ENCODE peak calls at places on chromosomes 11 and 22, in nine cellular contexts. One of them, this sample, is unnamed.

GRCh38 chr22:41596776-41597634 is 7.4 kb upstream of the PMM1 start:
- DNase-seq in left ventricle myocardium inferior: peak
- DNase-seq in A549: peak
- DNase-seq in adrenal gland: peak
- DNase-seq in astrocyte of the spinal cord: peak
- DNase-seq in fibroblast of pulmonary artery: peak
- DNase-seq in mucosa of descending colon: peak
- DNase-seq in colonic mucosa: peak
- DNase-seq in kidney epithelial cell: no peak
- DNase-seq in this sample: peak

GRCh38 chr11:128451651-128452470 is 135.5 kb downstream of the ETS1 start:
- DNase-seq in kidney epithelial cell: no peak
- DNase-seq in mucosa of descending colon: peak
- DNase-seq in astrocyte of the spinal cord: peak
- DNase-seq in fibroblast of pulmonary artery: peak
- DNase-seq in adrenal gland: peak
- DNase-seq in colonic mucosa: peak
- DNase-seq in left ventricle myocardium inferior: peak
- DNase-seq in A549: no peak
- DNase-seq in this sample: no peak

GRCh38 chr22:30552719-30553118 is 6.2 kb upstream of the SEC14L6 start:
- DNase-seq in colonic mucosa: no peak
- DNase-seq in astrocyte of the spinal cord: no peak
- DNase-seq in left ventricle myocardium inferior: no peak
- DNase-seq in adrenal gland: no peak
- DNase-seq in fibroblast of pulmonary artery: no peak
- DNase-seq in kidney epithelial cell: no peak
- DNase-seq in mucosa of descending colon: no peak
- DNase-seq in A549: no peak
- DNase-seq in this sample: no peak

GRCh38 chr22:30396871-30397655 is at the start of gene SEC14L2:
- DNase-seq in mucosa of descending colon: peak
- DNase-seq in astrocyte of the spinal cord: peak
- DNase-seq in A549: peak
- DNase-seq in adrenal gland: peak
- DNase-seq in colonic mucosa: peak
- DNase-seq in fibroblast of pulmonary artery: peak
- DNase-seq in kidney epithelial cell: no peak
- DNase-seq in left ventricle myocardium inferior: peak
- DNase-seq in this sample: peak

GRCh38 chr22:27004434-27004833 is 347.0 kb downstream of the MIAT start:
- DNase-seq in mucosa of descending colon: no peak
- DNase-seq in left ventricle myocardium inferior: no peak
- DNase-seq in kidney epithelial cell: no peak
- DNase-seq in adrenal gland: no peak
- DNase-seq in A549: no peak
- DNase-seq in colonic mucosa: no peak
- DNase-seq in astrocyte of the spinal cord: no peak
- DNase-seq in fibroblast of pulmonary artery: no peak
- DNase-seq in this sample: no peak

GRCh38 chr11:101128571-101129202 is 926 bp downstream of the PGR start:
- DNase-seq in fibroblast of pulmonary artery: no peak
- DNase-seq in A549: no peak
- DNase-seq in astrocyte of the spinal cord: no peak
- DNase-seq in left ventricle myocardium inferior: no peak
- DNase-seq in mucosa of descending colon: peak
- DNase-seq in colonic mucosa: no peak
- DNase-seq in adrenal gland: no peak
- DNase-seq in kidney epithelial cell: no peak
- DNase-seq in this sample: no peak

GRCh38 chr11:36436084-36436483 is 74.0 kb downstream of the TRAF6 start:
- DNase-seq in kidney epithelial cell: no peak
- DNase-seq in adrenal gland: peak
- DNase-seq in astrocyte of the spinal cord: no peak
- DNase-seq in colonic mucosa: no peak
- DNase-seq in left ventricle myocardium inferior: no peak
- DNase-seq in mucosa of descending colon: no peak
- DNase-seq in fibroblast of pulmonary artery: no peak
- DNase-seq in A549: no peak
- DNase-seq in this sample: no peak

GRCh38 chr11:41316726-41317125 is 142.7 kb downstream of the LRRC4C start:
- DNase-seq in mucosa of descending colon: no peak
- DNase-seq in fibroblast of pulmonary artery: no peak
- DNase-seq in left ventricle myocardium inferior: no peak
- DNase-seq in kidney epithelial cell: peak
- DNase-seq in astrocyte of the spinal cord: peak
- DNase-seq in adrenal gland: peak
- DNase-seq in A549: no peak
- DNase-seq in colonic mucosa: no peak
- DNase-seq in this sample: no peak

GRCh38 chr22:38051261-38051660 is 5.9 kb upstream of the PICK1 start:
- DNase-seq in fibroblast of pulmonary artery: no peak
- DNase-seq in kidney epithelial cell: no peak
- DNase-seq in adrenal gland: no peak
- DNase-seq in A549: no peak
- DNase-seq in left ventricle myocardium inferior: no peak
- DNase-seq in mucosa of descending colon: no peak
- DNase-seq in astrocyte of the spinal cord: no peak
- DNase-seq in colonic mucosa: no peak
- DNase-seq in this sample: no peak

GRCh38 chr11:117818036-117818858 is 6.3 kb downstream of the FXYD2 start:
- DNase-seq in mucosa of descending colon: peak
- DNase-seq in fibroblast of pulmonary artery: peak
- DNase-seq in left ventricle myocardium inferior: no peak
- DNase-seq in astrocyte of the spinal cord: peak
- DNase-seq in colonic mucosa: no peak
- DNase-seq in A549: peak
- DNase-seq in kidney epithelial cell: peak
- DNase-seq in adrenal gland: peak
- DNase-seq in this sample: peak

GRCh38 chr11:73907191-73907590 is 30.4 kb downstream of the PAAF1 start:
- DNase-seq in colonic mucosa: no peak
- DNase-seq in mucosa of descending colon: no peak
- DNase-seq in adrenal gland: peak
- DNase-seq in astrocyte of the spinal cord: no peak
- DNase-seq in fibroblast of pulmonary artery: peak
- DNase-seq in A549: peak
- DNase-seq in kidney epithelial cell: no peak
- DNase-seq in left ventricle myocardium inferior: no peak
- DNase-seq in this sample: peak

GRCh38 chr11:96447208-96447607 is 57.4 kb downstream of the JRKL start:
- DNase-seq in A549: no peak
- DNase-seq in adrenal gland: no peak
- DNase-seq in astrocyte of the spinal cord: no peak
- DNase-seq in colonic mucosa: no peak
- DNase-seq in mucosa of descending colon: no peak
- DNase-seq in kidney epithelial cell: no peak
- DNase-seq in fibroblast of pulmonary artery: no peak
- DNase-seq in left ventricle myocardium inferior: no peak
- DNase-seq in this sample: no peak

GRCh38 chr11:2573240-2574042 is 126.4 kb downstream of the KCNQ1OT1 start:
- DNase-seq in astrocyte of the spinal cord: no peak
- DNase-seq in adrenal gland: peak
- DNase-seq in kidney epithelial cell: no peak
- DNase-seq in fibroblast of pulmonary artery: no peak
- DNase-seq in left ventricle myocardium inferior: no peak
- DNase-seq in colonic mucosa: no peak
- DNase-seq in A549: no peak
- DNase-seq in mucosa of descending colon: peak
- DNase-seq in this sample: no peak

GRCh38 chr11:1012740-1013627 is 23.5 kb downstream of the MUC6 start:
- DNase-seq in astrocyte of the spinal cord: no peak
- DNase-seq in colonic mucosa: no peak
- DNase-seq in A549: no peak
- DNase-seq in kidney epithelial cell: no peak
- DNase-seq in fibroblast of pulmonary artery: no peak
- DNase-seq in mucosa of descending colon: no peak
- DNase-seq in adrenal gland: no peak
- DNase-seq in left ventricle myocardium inferior: no peak
- DNase-seq in this sample: no peak

GRCh38 chr11:118397448-118397847 is 4.0 kb upstream of the ATP5MG start:
- DNase-seq in adrenal gland: no peak
- DNase-seq in left ventricle myocardium inferior: no peak
- DNase-seq in colonic mucosa: no peak
- DNase-seq in astrocyte of the spinal cord: no peak
- DNase-seq in mucosa of descending colon: no peak
- DNase-seq in A549: no peak
- DNase-seq in fibroblast of pulmonary artery: no peak
- DNase-seq in kidney epithelial cell: no peak
- DNase-seq in this sample: no peak

GRCh38 chr22:37166675-37167066 is 17.0 kb upstream of the IL2RB start:
- DNase-seq in mucosa of descending colon: peak
- DNase-seq in kidney epithelial cell: no peak
- DNase-seq in left ventricle myocardium inferior: peak
- DNase-seq in astrocyte of the spinal cord: peak
- DNase-seq in colonic mucosa: peak
- DNase-seq in fibroblast of pulmonary artery: peak
- DNase-seq in adrenal gland: peak
- DNase-seq in A549: peak
- DNase-seq in this sample: peak

GRCh38 chr11:2180775-2181370 is 9.3 kb upstream of the TH start:
- DNase-seq in kidney epithelial cell: no peak
- DNase-seq in adrenal gland: no peak
- DNase-seq in mucosa of descending colon: no peak
- DNase-seq in colonic mucosa: no peak
- DNase-seq in A549: no peak
- DNase-seq in astrocyte of the spinal cord: no peak
- DNase-seq in fibroblast of pulmonary artery: no peak
- DNase-seq in left ventricle myocardium inferior: no peak
- DNase-seq in this sample: no peak

GRCh38 chr22:33906475-33906874 is 13.8 kb downstream of the LARGE1 start:
- DNase-seq in A549: no peak
- DNase-seq in fibroblast of pulmonary artery: no peak
- DNase-seq in astrocyte of the spinal cord: no peak
- DNase-seq in colonic mucosa: no peak
- DNase-seq in adrenal gland: no peak
- DNase-seq in kidney epithelial cell: no peak
- DNase-seq in left ventricle myocardium inferior: no peak
- DNase-seq in mucosa of descending colon: no peak
- DNase-seq in this sample: no peak
- TF ChIP-seq CTCF in A549: no peak
- TF ChIP-seq CTCF in fibroblast of pulmonary artery: no peak
- TF ChIP-seq CTCF in astrocyte of the spinal cord: no peak
- TF ChIP-seq CTCF in colonic mucosa: no peak
- TF ChIP-seq CTCF in adrenal gland: no peak
- TF ChIP-seq CTCF in kidney epithelial cell: no peak
- TF ChIP-seq CTCF in left ventricle myocardium inferior: no peak
- TF ChIP-seq CTCF in mucosa of descending colon: no peak
- TF ChIP-seq CTCF in this sample: no peak

DNA sequence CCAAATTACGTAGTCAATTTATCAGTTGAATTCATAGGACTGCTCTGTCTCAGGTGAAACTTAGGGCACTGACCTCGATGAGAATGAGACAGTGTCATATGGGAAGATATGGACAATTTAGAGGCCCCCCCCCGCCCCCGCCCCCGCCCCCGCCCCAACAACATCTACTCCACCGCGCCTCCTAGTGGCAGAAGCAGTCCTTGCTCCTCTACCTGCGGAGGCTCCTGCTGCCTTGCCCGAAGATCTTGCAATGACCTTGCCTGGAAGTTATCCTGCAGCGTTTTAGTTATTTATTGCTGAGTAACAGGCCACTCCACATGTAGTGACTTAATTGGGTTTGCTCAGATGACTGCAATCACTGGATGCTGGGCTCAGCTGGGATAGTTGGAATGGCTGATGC is 15.1 kb downstream of the SERPINH1 start:
- DNase-seq in astrocyte of the spinal cord: no peak
- DNase-seq in left ventricle myocardium inferior: no peak
- DNase-seq in colonic mucosa: peak
- DNase-seq in A549: peak
- DNase-seq in mucosa of descending colon: no peak
- DNase-seq in adrenal gland: peak
- DNase-seq in fibroblast of pulmonary artery: no peak
- DNase-seq in kidney epithelial cell: no peak
- DNase-seq in this sample: no peak
- H3K4me3 ChIP-seq in astrocyte of the spinal cord: no peak
- H3K4me3 ChIP-seq in left ventricle myocardium inferior: no peak
- H3K4me3 ChIP-seq in colonic mucosa: no peak
- H3K4me3 ChIP-seq in A549: no peak
- H3K4me3 ChIP-seq in mucosa of descending colon: no peak
- H3K4me3 ChIP-seq in adrenal gland: no peak
- H3K4me3 ChIP-seq in fibroblast of pulmonary artery: no peak
- H3K4me3 ChIP-seq in kidney epithelial cell: no peak
- H3K4me3 ChIP-seq in this sample: no peak

DNA sequence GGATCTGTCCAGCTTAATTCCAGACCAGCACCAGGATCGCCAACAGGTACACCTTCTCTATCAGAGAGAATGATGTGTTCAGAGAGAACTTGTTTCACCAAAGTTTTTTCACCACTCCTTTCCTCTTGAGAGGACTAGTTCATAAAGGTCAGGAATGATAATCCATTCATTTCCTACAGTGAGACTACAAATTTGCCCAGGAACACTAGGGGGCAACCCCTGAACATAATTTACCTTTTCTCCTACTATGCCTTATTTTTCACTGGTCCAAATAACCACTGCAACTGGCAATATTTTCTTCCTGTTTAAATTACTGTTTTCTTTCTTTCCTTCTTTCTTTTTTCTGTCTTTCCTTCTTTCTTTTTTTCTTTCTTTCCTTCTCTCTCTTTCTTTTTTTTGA is 22.5 kb downstream of the CAVIN3 start:
- DNase-seq in fibroblast of pulmonary artery: no peak
- DNase-seq in mucosa of descending colon: no peak
- DNase-seq in kidney epithelial cell: no peak
- DNase-seq in astrocyte of the spinal cord: no peak
- DNase-seq in adrenal gland: no peak
- DNase-seq in colonic mucosa: no peak
- DNase-seq in left ventricle myocardium inferior: no peak
- DNase-seq in A549: peak
- DNase-seq in this sample: no peak
- TF ChIP-seq CTCF in fibroblast of pulmonary artery: peak
- TF ChIP-seq CTCF in mucosa of descending colon: no peak
- TF ChIP-seq CTCF in kidney epithelial cell: peak
- TF ChIP-seq CTCF in astrocyte of the spinal cord: peak
- TF ChIP-seq CTCF in adrenal gland: no peak
- TF ChIP-seq CTCF in colonic mucosa: no peak
- TF ChIP-seq CTCF in left ventricle myocardium inferior: peak
- TF ChIP-seq CTCF in A549: peak
- TF ChIP-seq CTCF in this sample: peak

DNA sequence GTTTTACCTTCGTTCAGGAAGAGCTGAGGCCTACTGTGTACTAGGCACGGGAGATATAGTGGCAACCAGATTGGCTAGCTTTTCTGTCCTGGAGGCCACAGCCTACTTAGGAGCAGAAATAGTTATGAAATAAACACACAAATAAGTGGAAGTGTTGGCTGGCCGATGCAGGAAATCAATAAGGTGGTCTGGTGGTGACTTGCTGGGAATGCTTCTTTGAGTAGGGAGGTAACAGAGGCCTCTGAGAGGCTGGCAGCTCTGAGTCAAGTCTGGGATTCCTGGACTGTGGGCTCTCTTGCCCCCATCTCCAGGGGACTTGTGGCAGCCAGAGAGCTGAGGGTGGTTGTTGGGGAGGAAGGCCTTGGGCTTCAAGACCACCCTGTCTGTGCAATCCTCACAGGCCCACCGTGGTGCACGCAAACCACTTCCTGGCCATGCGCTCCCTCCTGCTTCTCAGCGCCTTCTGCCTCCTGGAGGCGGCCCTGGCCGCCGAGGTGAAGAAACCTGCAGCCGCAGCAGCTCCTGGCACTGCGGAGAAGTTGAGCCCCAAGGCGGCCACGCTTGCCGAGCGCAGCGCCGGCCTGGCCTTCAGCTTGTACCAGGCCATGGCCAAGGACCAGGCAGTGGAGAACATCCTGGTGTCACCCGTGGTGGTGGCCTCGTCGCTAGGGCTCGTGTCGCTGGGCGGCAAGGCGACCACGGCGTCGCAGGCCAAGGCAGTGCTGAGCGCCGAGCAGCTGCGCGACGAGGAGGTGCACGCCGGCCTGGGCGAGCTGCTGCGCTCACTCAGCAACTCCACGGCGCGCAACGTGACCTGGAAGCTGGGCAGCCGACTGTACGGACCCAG is 4.1 kb downstream of the SERPINH1 start:
- DNase-seq in mucosa of descending colon: no peak
- DNase-seq in A549: no peak
- DNase-seq in fibroblast of pulmonary artery: no peak
- DNase-seq in kidney epithelial cell: no peak
- DNase-seq in colonic mucosa: no peak
- DNase-seq in left ventricle myocardium inferior: no peak
- DNase-seq in astrocyte of the spinal cord: no peak
- DNase-seq in adrenal gland: no peak
- DNase-seq in this sample: no peak
- H3K4me3 ChIP-seq in mucosa of descending colon: no peak
- H3K4me3 ChIP-seq in A549: no peak
- H3K4me3 ChIP-seq in fibroblast of pulmonary artery: peak
- H3K4me3 ChIP-seq in kidney epithelial cell: no peak
- H3K4me3 ChIP-seq in colonic mucosa: no peak
- H3K4me3 ChIP-seq in left ventricle myocardium inferior: peak
- H3K4me3 ChIP-seq in astrocyte of the spinal cord: peak
- H3K4me3 ChIP-seq in adrenal gland: no peak
- H3K4me3 ChIP-seq in this sample: no peak

This sample was measured in GM12865.